ENCODE peak calls at places on chromosomes 6 and 20, in nine cellular contexts. Y is PC-9, M is head of caudate nucleus, J is putamen, W is HS-5, V is GM04503, L is 8988T, H is GM03348, C is LHCN-M2. B is an unnamed sample.

GRCh38 chr6:99613398-99613704 is 6.7 kb downstream of the PRDM13 start:
- DNase-seq in Y (no peak), M (no peak), J (no peak), W (no peak), V (no peak), L (no peak), H (peak), C (no peak), B (no peak)

GRCh38 chr6:168222261-168222660 is 97.3 kb downstream of the DACT2 start:
- DNase-seq in Y (no peak), M (no peak), J (no peak), W (no peak), V (no peak), L (no peak), H (no peak), C (no peak), B (no peak)

GRCh38 chr6:43248791-43249190 is 5.5 kb downstream of the TTBK1 start:
- DNase-seq in Y (no peak), M (no peak), J (no peak), W (no peak), V (no peak), L (no peak), H (no peak), C (no peak), B (no peak)

GRCh38 chr6:1491920-1492319 is 102.5 kb downstream of the FOXF2 start:
- DNase-seq in Y (no peak), M (no peak), J (no peak), W (no peak), V (no peak), L (no peak), H (no peak), C (no peak), B (no peak)

GRCh38 chr6:22657341-22657985 is 88.1 kb downstream of the HDGFL1 start:
- DNase-seq in Y (no peak), M (peak), J (peak), W (no peak), V (no peak), L (no peak), H (no peak), C (peak), B (no peak)

GRCh38 chr6:52351879-52352238 is 10.1 kb upstream of the PAQR8 start:
- DNase-seq in Y (no peak), M (no peak), J (no peak), W (no peak), V (no peak), L (no peak), H (no peak), C (no peak), B (no peak)

GRCh38 chr6:169097336-169098052 is 156.2 kb downstream of the THBS2 start:
- DNase-seq in Y (no peak), M (no peak), J (no peak), W (peak), V (peak), L (no peak), H (no peak), C (peak), B (no peak)

GRCh38 chr6:9412951-9413559 is 977.7 kb upstream of the SLC35B3 start:
- DNase-seq in Y (no peak), M (peak), J (no peak), W (no peak), V (no peak), L (no peak), H (no peak), C (peak), B (no peak)

GRCh38 chr6:151005896-151006632 is 140.6 kb downstream of the MTHFD1L start:
- DNase-seq in Y (no peak), M (no peak), J (no peak), W (no peak), V (no peak), L (no peak), H (no peak), C (no peak), B (no peak)

GRCh38 chr20:60052322-60052721 is 94.1 kb downstream of the CDH26 start:
- DNase-seq in Y (no peak), M (no peak), J (no peak), W (no peak), V (no peak), L (no peak), H (no peak), C (no peak), B (no peak)

GRCh38 chr20:48301189-48301588 is 515.9 kb upstream of the SULF2 start:
- DNase-seq in Y (no peak), M (no peak), J (no peak), W (no peak), V (no peak), L (no peak), H (no peak), C (no peak), B (no peak)

GRCh38 chr6:167157867-167158266 is at the start of gene GPR31:
- DNase-seq in Y (no peak), M (no peak), J (no peak), W (no peak), V (no peak), L (no peak), H (no peak), C (no peak), B (no peak)

GRCh38 chr20:38117635-38118034 is 47.4 kb downstream of the TGM2 start:
- DNase-seq in Y (peak), M (no peak), J (no peak), W (peak), V (peak), L (no peak), H (peak), C (peak), B (no peak)

GRCh38 chr6:112478036-112478435 is 130.9 kb downstream of the RFPL4B start:
- DNase-seq in Y (no peak), M (no peak), J (no peak), W (no peak), V (no peak), L (no peak), H (no peak), C (peak), B (no peak)

GRCh38 chr6:130129781-130130246 is 92.9 kb downstream of the SAMD3 start:
- DNase-seq in Y (no peak), M (no peak), J (no peak), W (no peak), V (no peak), L (no peak), H (no peak), C (no peak), B (no peak)